ENCODE peak calls at places on chromosomes 1 and 21, in nine cellular contexts. U is IMR-90, L is AG04449, Y is GM12865, E is heart right ventricle, F is cardiac muscle cell, P is HFF-Myc, X is right cardiac atrium, C is fibroblast of lung. D is an unnamed sample.

GRCh38 chr1:167922611-167923074 is 8.7 kb upstream of the ADCY10 start:
- DNase-seq in P (no peak), F (no peak), X (no peak), C (no peak), L (no peak), E (no peak), U (no peak), Y (no peak), D (no peak)

GRCh38 chr1:229199892-229200291 is 71.0 kb upstream of the RAB4A start:
- DNase-seq in Y (peak), C (peak), F (no peak), X (peak), U (no peak), L (no peak), P (no peak), E (no peak), D (no peak)

GRCh38 chr1:71351438-71351837 is 270.6 kb upstream of the ZRANB2 start:
- DNase-seq in F (no peak), P (no peak), E (no peak), X (no peak), C (peak), Y (no peak), U (peak), L (peak), D (peak)

GRCh38 chr1:173097001-173097400 is 46.3 kb upstream of the TNFSF18 start:
- DNase-seq in F (no peak), C (no peak), L (no peak), U (peak), X (no peak), P (no peak), Y (no peak), E (no peak), D (no peak)

GRCh38 chr1:2526824-2527552 is 592 bp upstream of the PANK4 start:
- DNase-seq in L (no peak), C (peak), E (peak), P (no peak), X (peak), F (peak), U (peak), Y (peak), D (no peak)

GRCh38 chr1:197356723-197357533 is 88.9 kb downstream of the CRB1 start:
- DNase-seq in E (peak), U (peak), F (peak), P (no peak), L (no peak), X (no peak), Y (peak), C (peak), D (peak)

GRCh38 chr1:53593758-53594380 is 134.7 kb downstream of the DMRTB1 start:
- DNase-seq in L (no peak), C (peak), Y (no peak), F (peak), E (no peak), X (peak), U (no peak), P (no peak), D (no peak)

GRCh38 chr21:31316488-31317169 is 27.4 kb downstream of the TIAM1 start:
- DNase-seq in E (no peak), F (no peak), X (no peak), P (no peak), Y (no peak), L (no peak), U (peak), C (no peak), D (no peak)

GRCh38 chr1:28370220-28371010 is 875 bp downstream of the PHACTR4 start:
- DNase-seq in E (peak), C (peak), P (no peak), U (peak), F (peak), Y (peak), L (no peak), X (no peak), D (no peak)

GRCh38 chr21:46052703-46053651 is 44.9 kb upstream of the COL6A2 start:
- DNase-seq in U (peak), F (no peak), E (no peak), C (peak), P (no peak), Y (no peak), L (peak), X (no peak), D (no peak)

GRCh38 chr1:3162483-3162882 is 93.5 kb downstream of the PRDM16 start:
- DNase-seq in P (no peak), E (no peak), C (no peak), X (no peak), U (no peak), Y (no peak), F (no peak), L (no peak), D (no peak)

GRCh38 chr21:39637971-39638628 is 25.4 kb downstream of the B3GALT5 start:
- DNase-seq in Y (no peak), E (no peak), L (no peak), C (no peak), F (no peak), U (no peak), X (no peak), P (no peak), D (no peak)

GRCh38 chr21:42785666-42786427 is 93.5 kb downstream of the WDR4 start:
- DNase-seq in Y (no peak), U (no peak), E (no peak), P (no peak), X (no peak), C (no peak), F (no peak), L (no peak), D (no peak)

GRCh38 chr1:196309386-196309785 is 298.9 kb downstream of the KCNT2 start:
- DNase-seq in P (peak), F (peak), X (no peak), E (no peak), U (peak), C (peak), Y (peak), L (no peak), D (no peak)

GRCh38 chr1:199720496-199720895 is 307.0 kb upstream of the NR5A2 start:
- DNase-seq in F (no peak), P (no peak), U (no peak), C (no peak), Y (no peak), E (no peak), L (no peak), X (no peak), D (no peak)

GRCh38 chr1:25517476-25518394 is 25.7 kb upstream of the LDLRAP1 start:
- DNase-seq in L (no peak), P (no peak), C (no peak), F (no peak), X (no peak), U (no peak), Y (no peak), E (no peak), D (no peak)

GRCh38 chr1:39639333-39640130 is at the start of gene HEYL:
- DNase-seq in P (no peak), C (peak), X (peak), Y (peak), F (peak), U (peak), E (peak), L (no peak), D (no peak)

GRCh38 chr1:78839704-78840277 is 166.7 kb downstream of the ADGRL4 start:
- DNase-seq in Y (peak), X (no peak), F (peak), U (peak), P (no peak), L (no peak), E (peak), C (peak), D (no peak)

GRCh38 chr1:55400560-55400959 is 185.4 kb upstream of the USP24 start:
- DNase-seq in F (no peak), Y (no peak), C (peak), L (no peak), X (no peak), U (no peak), P (peak), E (no peak), D (no peak)

GRCh38 chr1:41239988-41240610 is 2.0 kb downstream of the SCMH1 start:
- DNase-seq in F (no peak), C (peak), U (peak), Y (peak), E (no peak), X (no peak), L (peak), P (peak), D (peak)

GRCh38 chr1:195894411-195894810 is 713.8 kb downstream of the KCNT2 start:
- DNase-seq in C (no peak), X (no peak), Y (no peak), U (peak), E (no peak), P (no peak), F (peak), L (no peak), D (peak)

GRCh38 chr1:220274122-220274855 is 2.0 kb upstream of the RAB3GAP2 start:
- DNase-seq in X (no peak), Y (no peak), U (peak), C (peak), L (no peak), F (no peak), P (no peak), E (no peak), D (no peak)

GRCh38 chr1:165253818-165254254 is 102.7 kb downstream of the LMX1A start:
- DNase-seq in L (no peak), E (no peak), F (no peak), Y (no peak), P (no peak), X (no peak), U (no peak), C (no peak), D (no peak)

GRCh38 chr1:172719694-172720138 is 60.8 kb downstream of the FASLG start:
- DNase-seq in L (no peak), P (peak), C (peak), Y (peak), E (no peak), F (peak), X (no peak), U (peak), D (no peak)

GRCh38 chr1:9628541-9629444 is 22.7 kb upstream of the PIK3CD start:
- DNase-seq in P (no peak), E (no peak), Y (peak), L (no peak), F (no peak), U (no peak), X (no peak), C (no peak), D (no peak)

GRCh38 chr1:172041689-172042088 is 200.4 kb downstream of the DNM3 start:
- DNase-seq in U (peak), Y (no peak), F (no peak), L (peak), E (no peak), P (peak), X (no peak), C (peak), D (no peak)

GRCh38 chr1:16459503-16459902 is 19.0 kb downstream of the NECAP2 start:
- DNase-seq in F (no peak), L (no peak), Y (no peak), C (no peak), E (no peak), U (no peak), P (no peak), X (no peak), D (no peak)

GRCh38 chr1:57605933-57606332 is 182.1 kb upstream of the DAB1 start:
- DNase-seq in L (no peak), X (no peak), E (no peak), Y (no peak), C (no peak), F (no peak), U (no peak), P (no peak), D (no peak)

GRCh38 chr21:29181799-29182470 is 51.5 kb downstream of the MAP3K7CL start:
- DNase-seq in P (peak), C (peak), X (no peak), E (no peak), L (peak), Y (peak), F (peak), U (peak), D (peak)

GRCh38 chr1:220300442-220301121 is 28.3 kb upstream of the RAB3GAP2 start:
- DNase-seq in F (peak), Y (no peak), X (peak), E (peak), U (peak), L (peak), P (peak), C (peak), D (peak)

DNA sequence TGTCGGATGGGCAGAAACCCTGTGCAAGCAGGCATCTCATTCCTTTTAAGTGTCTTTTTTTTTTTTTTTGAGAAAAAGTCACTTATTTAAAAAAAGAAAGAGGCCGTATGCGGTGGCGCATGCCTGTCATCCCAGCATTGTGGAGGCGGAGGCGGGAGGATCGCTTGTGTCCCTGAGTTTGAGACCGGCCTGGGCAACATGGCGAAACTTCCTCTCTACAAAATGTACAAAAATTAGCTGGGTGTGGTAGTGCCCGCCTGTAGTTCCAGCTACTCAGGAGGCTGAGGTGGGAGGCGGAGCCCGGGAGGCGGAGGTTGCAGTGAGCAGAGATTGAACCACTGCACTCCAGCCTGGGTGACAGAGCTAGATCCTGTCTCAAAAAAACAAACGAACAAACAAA is 1.7 kb downstream of the GPR137B start:
- DNase-seq in X (peak), Y (no peak), L (no peak), E (no peak), F (no peak), P (no peak), U (no peak), C (no peak), D (no peak)
- H3K4me3 ChIP-seq in X (peak), Y (peak), L (peak), E (peak), F (no peak), P (peak), U (no peak), C (no peak), D (peak)

DNA sequence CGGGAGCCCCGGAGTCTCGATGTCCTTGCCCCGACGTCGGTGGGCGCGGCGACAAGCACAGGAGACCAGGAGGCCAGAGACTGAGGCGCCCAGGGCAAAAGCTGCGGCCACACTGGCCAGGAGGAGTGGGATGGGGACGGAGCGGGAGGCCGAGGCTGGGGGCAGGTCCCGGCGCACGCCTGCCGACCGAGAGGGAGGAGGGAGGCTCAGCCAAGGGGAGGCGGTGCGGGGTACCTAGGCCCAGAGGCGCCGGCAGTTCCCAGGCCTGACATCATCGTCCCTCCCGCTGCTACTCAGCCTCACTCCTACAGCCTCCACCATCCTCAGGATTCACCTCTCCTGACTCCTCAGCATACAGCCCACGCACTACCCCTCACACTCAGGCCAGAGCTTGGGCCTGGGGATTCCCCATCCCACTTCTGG is 13.1 kb downstream of the SEMA6C start:
- DNase-seq in E (no peak), C (no peak), U (peak), P (no peak), X (peak), F (no peak), Y (no peak), L (no peak), D (no peak)
- H3K4me3 ChIP-seq in E (no peak), C (no peak), U (no peak), P (no peak), X (no peak), F (no peak), Y (no peak), L (no peak), D (no peak)

GRCh38 chr1:46248122-46248920 is 758 bp downstream of the RAD54L start:
- DNase-seq in P (no peak), C (no peak), E (no peak), Y (peak), L (no peak), X (peak), U (no peak), F (peak), D (no peak)
- H3K4me3 ChIP-seq in P (peak), C (peak), E (peak), Y (peak), L (peak), X (peak), U (peak), F (peak), D (peak)

DNA sequence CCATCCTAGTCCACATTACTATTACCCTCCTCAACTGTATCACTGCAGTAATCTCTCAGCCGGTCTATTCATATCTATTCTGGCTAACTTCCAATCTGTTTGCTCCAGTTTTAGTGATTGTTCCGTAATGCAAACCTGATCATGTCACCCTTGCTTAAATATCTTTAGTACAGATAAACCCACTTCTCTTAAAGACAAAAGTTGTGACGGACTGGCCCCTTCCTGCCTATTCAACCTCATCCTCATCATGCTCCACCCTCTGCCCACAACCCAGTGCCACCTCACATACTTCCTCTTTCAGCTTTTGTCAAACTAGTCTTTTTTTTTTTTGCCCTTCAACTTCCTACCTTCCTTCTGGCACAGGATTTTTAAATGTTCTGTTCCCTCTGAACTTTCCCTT is 2.8 kb upstream of the C1orf162 start:
- DNase-seq in C (no peak), U (no peak), Y (peak), E (peak), F (no peak), X (peak), L (no peak), P (no peak), D (no peak)
- H3K4me3 ChIP-seq in C (no peak), U (no peak), Y (no peak), E (no peak), F (no peak), X (no peak), L (no peak), P (no peak), D (no peak)

GRCh38 chr1:159222987-159223386 is 18.3 kb downstream of the ACKR1 start:
- DNase-seq in L (no peak), F (no peak), Y (no peak), C (no peak), P (no peak), E (no peak), X (no peak), U (no peak), D (no peak)

GRCh38 chr1:159222075-159222865 is 17.6 kb downstream of the ACKR1 start:
- DNase-seq in P (no peak), C (no peak), L (no peak), Y (no peak), U (no peak), E (no peak), F (no peak), X (no peak), D (no peak)

GRCh38 chr1:159214149-159214760 is 9.6 kb downstream of the ACKR1 start:
- DNase-seq in Y (peak), X (no peak), F (peak), C (peak), L (no peak), U (peak), P (peak), E (peak), D (peak)

DNA sequence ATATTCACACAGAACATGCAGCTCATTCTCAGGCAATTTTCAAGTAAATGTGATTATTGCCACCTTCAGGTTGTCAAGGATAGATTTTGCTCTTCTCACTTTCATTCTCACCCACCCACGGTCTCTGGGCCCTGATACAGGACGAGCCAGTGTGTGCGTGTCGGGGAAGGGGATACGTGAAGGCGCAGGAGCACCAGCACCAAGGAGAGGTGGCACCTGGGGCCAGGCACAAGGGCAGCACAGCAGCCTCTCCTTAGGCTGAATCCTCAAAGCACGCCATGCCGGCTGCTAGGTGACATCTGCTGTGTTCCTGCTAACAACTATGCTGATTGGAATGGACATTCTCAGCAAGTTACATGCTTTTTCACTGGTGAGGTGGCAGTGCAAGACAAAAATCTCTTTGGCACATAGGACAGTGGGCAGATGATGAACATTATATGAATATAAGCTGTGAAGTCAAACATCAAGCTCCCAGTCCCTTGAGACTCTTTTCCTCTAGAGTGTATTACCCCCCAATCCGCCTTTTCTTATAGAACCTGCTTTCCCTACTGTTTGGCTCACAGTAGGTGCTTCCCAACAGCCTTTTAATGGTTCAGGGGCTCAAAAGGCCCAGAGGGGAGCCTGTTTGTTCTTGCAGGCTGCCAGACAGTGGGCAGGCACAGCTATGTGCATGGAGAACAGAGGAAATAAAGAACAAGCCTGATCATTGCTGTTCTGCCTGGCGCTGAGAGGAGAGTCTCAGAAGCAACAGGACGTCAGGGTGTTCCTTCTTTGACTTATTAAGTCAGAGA is 14.4 kb downstream of the ACKR1 start:
- DNase-seq in C (no peak), U (no peak), F (no peak), X (no peak), Y (no peak), L (no peak), E (no peak), P (no peak), D (no peak)
- H3K4me3 ChIP-seq in C (no peak), U (no peak), F (no peak), X (no peak), Y (no peak), L (no peak), E (no peak), P (no peak), D (no peak)

DNA sequence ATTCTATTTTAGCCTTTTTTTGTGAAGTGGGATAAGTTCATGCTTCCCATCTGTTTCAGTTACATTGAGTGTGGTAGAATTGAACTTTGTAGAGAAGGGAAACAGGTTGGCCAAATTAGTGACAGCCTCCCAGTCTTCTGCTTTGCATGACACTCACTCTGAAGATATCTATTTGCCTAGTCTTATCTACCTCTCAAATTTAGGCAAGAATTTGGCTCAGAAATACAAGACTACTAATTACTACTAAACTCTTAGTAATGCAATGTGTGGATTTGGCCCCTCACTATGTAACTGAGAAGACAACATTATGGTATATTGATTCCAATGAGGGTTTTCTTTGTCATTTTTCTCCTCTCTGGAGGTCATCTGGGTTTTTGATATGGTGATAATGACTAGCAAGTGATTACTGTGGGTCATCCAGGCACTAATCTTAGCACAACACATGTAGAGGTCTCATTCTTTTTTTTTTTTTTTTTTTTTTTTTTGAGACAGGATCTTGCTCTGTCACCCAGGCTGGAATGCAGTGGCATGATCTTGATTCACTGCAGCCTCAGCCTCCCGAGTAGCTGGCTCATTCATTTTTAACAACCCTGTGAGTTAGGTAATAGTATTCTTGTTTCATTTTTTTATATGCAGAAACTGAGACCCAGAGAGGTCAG is 6.3 kb downstream of the FAM20B start:
- DNase-seq in X (no peak), U (peak), C (no peak), L (no peak), Y (no peak), E (no peak), P (no peak), F (no peak), D (no peak)
- H3K4me3 ChIP-seq in X (no peak), U (no peak), C (no peak), L (no peak), Y (no peak), E (no peak), P (no peak), F (no peak), D (no peak)